ENCODE peak calls at places on chromosomes 6 and 20, in ten cellular contexts. O is trophoblast cell, B is pancreas, S is ascending aorta, U is HCT116, D is thyroid gland, N is body of pancreas, E is fibroblast of lung, T is esophagus squamous epithelium, K is GM23248. H is an unnamed sample.

GRCh38 chr20:51345601-51346101 is 196.9 kb downstream of the NFATC2 start:
- DNase-seq in O (peak; percentile 79), B (no peak), S (no peak), U (no peak), D (no peak), N (no peak), E (peak; percentile 84), T (no peak), K (peak; percentile 94), H (peak; percentile 71)

GRCh38 chr20:33840759-33841438 is 29.8 kb downstream of the CHMP4B start:
- DNase-seq in O (no peak), B (no peak), S (no peak), U (no peak), D (no peak), N (no peak), E (no peak), T (no peak), K (no peak), H (no peak)

GRCh38 chr6:142155895-142156757 is 9.1 kb downstream of the VTA1 start:
- DNase-seq in O (no peak), B (no peak), S (no peak), U (peak; percentile 2), D (no peak), N (no peak), E (peak; percentile 60), T (no peak), K (peak; percentile 54), H (no peak)

GRCh38 chr6:36121752-36122494 is 8.4 kb upstream of the MAPK13 start:
- DNase-seq in O (peak; percentile 98), B (no peak), S (no peak), U (no peak), D (no peak), N (no peak), E (no peak), T (no peak), K (no peak), H (no peak)

GRCh38 chr20:30595698-30596097 is 661.8 kb upstream of the DEFB115 start:
- DNase-seq in O (no peak), B (no peak), S (no peak), U (no peak), D (no peak), N (no peak), E (no peak), T (no peak), K (no peak), H (no peak)

GRCh38 chr6:22409487-22409886 is 112.7 kb upstream of the PRL start:
- DNase-seq in O (no peak), B (no peak), S (no peak), U (no peak), D (no peak), N (no peak), E (no peak), T (no peak), K (no peak), H (no peak)

GRCh38 chr6:100664274-100665040 is 199.7 kb upstream of the SIM1 start:
- DNase-seq in O (no peak), B (no peak), S (no peak), U (no peak), D (no peak), N (no peak), E (peak; percentile 62), T (no peak), K (peak; percentile 56), H (no peak)

GRCh38 chr20:52814371-52814770 is 157.8 kb upstream of the TSHZ2 start:
- DNase-seq in O (no peak), B (no peak), S (no peak), U (no peak), D (no peak), N (no peak), E (no peak), T (no peak), K (no peak), H (no peak)

GRCh38 chr20:13205402-13205801 is 15.7 kb upstream of the ISM1 start:
- DNase-seq in O (no peak), B (no peak), S (no peak), U (no peak), D (no peak), N (no peak), E (no peak), T (no peak), K (no peak), H (peak; percentile 54)

GRCh38 chr6:154096834-154097233 is 57.8 kb downstream of the OPRM1 start:
- DNase-seq in O (no peak), B (no peak), S (no peak), U (no peak), D (no peak), N (no peak), E (no peak), T (no peak), K (no peak), H (no peak)

GRCh38 chr6:148524509-148524908 is 181.9 kb downstream of the SASH1 start:
- DNase-seq in O (no peak), B (no peak), S (no peak), U (no peak), D (no peak), N (no peak), E (peak; percentile 93), T (no peak), K (peak; percentile 88), H (no peak)

GRCh38 chr6:81894788-81895221 is 142.3 kb upstream of the TENT5A start:
- DNase-seq in O (no peak), B (no peak), S (no peak), U (no peak), D (no peak), N (no peak), E (no peak), T (no peak), K (peak; percentile 67), H (no peak)

GRCh38 chr6:21034345-21034744 is 500.1 kb downstream of the CDKAL1 start:
- DNase-seq in O (no peak), B (no peak), S (no peak), U (no peak), D (no peak), N (no peak), E (no peak), T (no peak), K (no peak), H (no peak)

DNA sequence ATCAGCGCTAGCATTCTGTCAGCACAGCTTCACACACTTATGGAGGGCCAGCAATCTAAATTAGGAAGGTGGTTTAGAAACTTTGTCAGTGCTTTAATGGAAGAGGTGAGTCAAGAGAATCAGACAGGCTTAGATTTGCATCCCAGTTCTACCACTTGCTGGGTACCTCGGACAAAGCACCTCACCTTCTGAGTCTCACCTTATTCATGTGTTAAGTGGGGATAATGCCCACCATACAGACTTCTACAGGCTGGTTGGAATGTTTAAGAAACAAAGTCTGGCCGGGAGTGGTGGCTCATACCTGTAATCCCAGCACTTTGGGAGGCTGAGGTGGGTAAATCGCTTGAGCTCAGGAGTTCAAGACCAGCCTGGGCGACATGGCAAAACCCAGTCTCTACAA is 12.2 kb upstream of the STK35 start:
- DNase-seq in O (no peak), B (no peak), S (no peak), U (no peak), D (no peak), N (no peak), E (no peak), T (no peak), K (no peak), H (no peak)
- H3K27me3 ChIP-seq in O (no peaks in the 10 kb centered on the region), B (no peaks in the 10 kb centered on the region), S (no peaks in the 10 kb centered on the region), U (peaks cover 68% of the 10 kb centered on the region), D (no peaks in the 10 kb centered on the region), N (no peaks in the 10 kb centered on the region), E (peaks cover 19% of the 10 kb centered on the region), T (no peaks in the 10 kb centered on the region), K (peaks cover 45% of the 10 kb centered on the region), H (peaks cover 61% of the 10 kb centered on the region)

DNA sequence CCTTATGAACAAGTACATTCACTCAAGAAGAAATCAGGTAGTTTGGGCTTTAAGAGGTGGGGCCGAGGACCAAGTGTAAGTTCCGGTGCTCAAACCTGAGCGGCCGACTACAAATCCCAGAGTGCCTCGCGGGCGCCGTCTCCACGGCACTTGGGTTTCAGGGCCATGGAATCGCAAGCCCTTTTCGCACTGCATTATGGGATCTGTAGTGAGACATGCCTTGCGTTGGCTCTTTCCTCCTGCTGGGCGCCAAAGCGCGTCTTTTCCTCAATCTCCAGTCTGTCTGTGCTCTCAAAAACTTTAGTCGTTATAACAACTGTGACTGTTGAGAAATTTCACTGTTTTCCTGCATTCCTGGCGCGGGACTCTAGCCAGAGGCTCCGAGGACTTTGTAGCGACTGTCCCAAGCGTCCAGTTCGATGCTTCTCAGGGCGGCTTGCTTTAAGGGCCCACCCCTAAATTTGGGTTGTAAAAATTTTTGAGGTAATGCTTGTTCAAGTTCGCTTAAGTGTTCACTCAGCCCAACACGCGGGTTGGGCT is 408 bp upstream of the FBXO9 start:
- DNase-seq in O (peak; percentile 99), B (peak; percentile 93), S (peak; percentile 95), U (peak; percentile 97), D (peak; percentile 99), N (peak; percentile 97), E (peak; percentile 98), T (peak; percentile 82), K (peak; percentile 99), H (peak; percentile 97)
- H3K4me1 ChIP-seq in O (no peaks in the 10 kb centered on the region), B (peaks cover 22% of the 10 kb centered on the region), S (peaks cover under 1% of the 10 kb centered on the region), U (peaks cover 18% of the 10 kb centered on the region), D (peaks cover 12% of the 10 kb centered on the region), N (peaks cover 52% of the 10 kb centered on the region), E (no peaks in the 10 kb centered on the region), T (peaks cover 3% of the 10 kb centered on the region), K (peaks cover 31% of the 10 kb centered on the region), H (peaks cover 9% of the 10 kb centered on the region)

GRCh38 chr6:136113736-136114173 is 136.4 kb downstream of the MTFR2 start:
- DNase-seq in O (peak; percentile 52), B (no peak), S (no peak), U (no peak), D (peak; percentile 6), N (peak; percentile 13), E (peak; percentile 75), T (no peak), K (peak; percentile 93), H (peak; percentile 59)
- H3K27ac ChIP-seq in O (no peak overlapping the region), B (no peak overlapping the region), S (no peak overlapping the region), U (no peak overlapping the region), D (peak overlapping the region; percentile 15), N (no peak overlapping the region), E (no peak overlapping the region), T (peak overlapping the region; percentile 57), K (peak overlapping the region; percentile 47), H (no peak overlapping the region)

GRCh38 chr20:46132705-46133120 is 14.6 kb downstream of the CD40 start:
- DNase-seq in O (peak; percentile 40), B (peak; percentile 71), S (no peak), U (peak; percentile 21), D (peak; percentile 77), N (peak; percentile 74), E (peak; percentile 54), T (no peak), K (peak; percentile 79), H (peak; percentile 26)

GRCh38 chr20:46137816-46138215 is 19.7 kb downstream of the CD40 start:
- DNase-seq in O (no peak), B (no peak), S (no peak), U (no peak), D (peak; percentile 40), N (no peak), E (no peak), T (no peak), K (no peak), H (no peak)

GRCh38 chr20:46135856-46136633 is 17.9 kb downstream of the CD40 start:
- DNase-seq in O (no peak), B (no peak), S (no peak), U (no peak), D (no peak), N (no peak), E (no peak), T (no peak), K (no peak), H (no peak)

GRCh38 chr20:46133886-46134654 is 16.0 kb downstream of the CD40 start:
- DNase-seq in O (no peak), B (no peak), S (no peak), U (no peak), D (no peak), N (no peak), E (no peak), T (no peak), K (no peak), H (no peak)

GRCh38 chr20:46134716-46135115 is 16.6 kb downstream of the CD40 start:
- DNase-seq in O (no peak), B (no peak), S (no peak), U (no peak), D (no peak), N (no peak), E (no peak), T (no peak), K (no peak), H (no peak)
- H3K27me3 ChIP-seq in O (no peaks in the 10 kb centered on the region), B (no peaks in the 10 kb centered on the region), S (no peaks in the 10 kb centered on the region), U (peaks cover 12% of the 10 kb centered on the region), D (no peaks in the 10 kb centered on the region), N (no peaks in the 10 kb centered on the region), E (peaks cover 10% of the 10 kb centered on the region), T (no peaks in the 10 kb centered on the region), K (peaks cover 22% of the 10 kb centered on the region), H (peaks cover 46% of the 10 kb centered on the region)

H was measured in foreskin keratinocyte.